ENCODE peak calls at places on chromosomes 7 and 10, in five cellular contexts. L, X, I, P and K are unnamed samples.

GRCh38 chr7:41113663-41114062 is 589.2 kb downstream of the INHBA start:
- DNase-seq in P (no peak), I (no peak), X (no peak), L (no peak), K (no peak)

GRCh38 chr7:20778063-20778721 is 8.5 kb downstream of the SP8 start:
- DNase-seq in P (peak), L (no peak), X (no peak), I (no peak), K (no peak)

GRCh38 chr7:26334171-26334570 is 42.5 kb downstream of the SNX10 start:
- DNase-seq in P (no peak), L (no peak), I (no peak), X (no peak), K (no peak)

GRCh38 chr7:86939197-86939814 is 120.1 kb downstream of the ELAPOR2 start:
- DNase-seq in L (peak), I (peak), P (peak), X (peak), K (no peak)

GRCh38 chr10:18699849-18700554 is 40.8 kb downstream of the ARL5B start:
- DNase-seq in X (no peak), I (no peak), P (no peak), L (no peak), K (no peak)

GRCh38 chr7:148916186-148916585 is 32.1 kb upstream of the EZH2 start:
- DNase-seq in L (peak), I (no peak), P (peak), X (no peak), K (no peak)

GRCh38 chr7:116966606-116967005 is 13.3 kb downstream of the ST7 start:
- DNase-seq in P (no peak), X (no peak), L (no peak), I (no peak), K (no peak)

GRCh38 chr10:99834410-99834809 is 52.0 kb downstream of the ABCC2 start:
- DNase-seq in X (peak), L (peak), I (peak), P (peak), K (no peak)

GRCh38 chr10:133100706-133101463 is 13.2 kb downstream of the ADGRA1 start:
- DNase-seq in P (no peak), L (no peak), I (no peak), X (no peak), K (no peak)

GRCh38 chr7:142745091-142745635 is 4.1 kb upstream of the PRSS1 start:
- DNase-seq in X (no peak), P (no peak), I (no peak), L (peak), K (no peak)

GRCh38 chr10:123994417-123995081 is 98.8 kb downstream of the CHST15 start:
- DNase-seq in P (peak), X (peak), I (peak), L (peak), K (peak)
- H3K4me3 ChIP-seq in P (no peak), X (peak), I (no peak), L (peak), K (peak)

GRCh38 chr7:155962191-155962967 is 150.1 kb upstream of the SHH start:
- DNase-seq in P (peak), X (peak), L (peak), I (peak), K (no peak)
- H3K4me3 ChIP-seq in P (no peak), X (peak), L (no peak), I (peak), K (no peak)

GRCh38 chr7:136138991-136139390 is 161.8 kb upstream of the MTPN start:
- DNase-seq in P (no peak), L (no peak), X (no peak), I (no peak), K (no peak)

GRCh38 chr7:136133491-136133990 is 156.4 kb upstream of the MTPN start:
- DNase-seq in X (no peak), P (no peak), L (peak), I (peak), K (no peak)

GRCh38 chr7:136134503-136134902 is 157.3 kb upstream of the MTPN start:
- DNase-seq in L (peak), I (peak), P (no peak), X (no peak), K (no peak)

GRCh38 chr7:136139392-136139791 is 162.2 kb upstream of the MTPN start:
- DNase-seq in I (no peak), X (no peak), P (no peak), L (no peak), K (no peak)

GRCh38 chr7:136136906-136137305 is 159.7 kb upstream of the MTPN start:
- DNase-seq in P (no peak), X (no peak), L (no peak), I (no peak), K (no peak)
- H3K4me3 ChIP-seq in P (no peak), X (no peak), L (no peak), I (no peak), K (no peak)

GRCh38 chr10:93456480-93456879 is 25.7 kb downstream of the MYOF start:
- DNase-seq in L (peak), I (no peak), P (no peak), X (no peak), K (no peak)
- H3K4me3 ChIP-seq in L (no peak), I (no peak), P (no peak), X (no peak), K (no peak)

DNA sequence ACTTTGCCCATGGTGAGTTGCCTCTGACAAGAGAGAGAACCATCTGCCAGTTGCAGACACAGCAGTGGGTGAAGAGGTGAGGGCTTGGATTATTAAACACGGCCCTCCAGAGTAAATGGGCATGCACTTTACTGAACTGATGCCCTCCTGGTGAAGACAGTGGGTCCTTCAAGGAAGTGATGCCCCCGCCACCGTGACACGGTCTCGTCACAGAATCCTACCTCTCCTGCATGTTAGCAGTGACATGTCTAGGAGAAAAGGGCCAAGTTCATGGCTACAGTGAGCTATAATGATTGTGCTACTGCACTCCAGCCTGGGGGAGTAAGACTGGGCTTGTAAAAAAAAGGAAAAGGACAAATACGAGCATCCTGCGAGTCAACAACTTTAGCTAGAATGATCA is 2.4 kb downstream of the BNIP3 start:
- DNase-seq in I (no peak), P (no peak), X (no peak), L (no peak), K (no peak)
- H3K4me3 ChIP-seq in I (peak), P (peak), X (no peak), L (peak), K (peak)

GRCh38 chr7:95608344-95609173 is 12.2 kb upstream of the PDK4 start:
- DNase-seq in I (peak), L (peak), P (peak), X (peak), K (peak)
- H3K4me3 ChIP-seq in I (no peak), L (no peak), P (no peak), X (no peak), K (peak)

GRCh38 chr7:43868181-43868580 is 1.1 kb downstream of the MRPS24 start:
- DNase-seq in P (no peak), X (no peak), I (no peak), L (no peak), K (no peak)
- H3K4me3 ChIP-seq in P (peak), X (peak), I (peak), L (peak), K (peak)

DNA sequence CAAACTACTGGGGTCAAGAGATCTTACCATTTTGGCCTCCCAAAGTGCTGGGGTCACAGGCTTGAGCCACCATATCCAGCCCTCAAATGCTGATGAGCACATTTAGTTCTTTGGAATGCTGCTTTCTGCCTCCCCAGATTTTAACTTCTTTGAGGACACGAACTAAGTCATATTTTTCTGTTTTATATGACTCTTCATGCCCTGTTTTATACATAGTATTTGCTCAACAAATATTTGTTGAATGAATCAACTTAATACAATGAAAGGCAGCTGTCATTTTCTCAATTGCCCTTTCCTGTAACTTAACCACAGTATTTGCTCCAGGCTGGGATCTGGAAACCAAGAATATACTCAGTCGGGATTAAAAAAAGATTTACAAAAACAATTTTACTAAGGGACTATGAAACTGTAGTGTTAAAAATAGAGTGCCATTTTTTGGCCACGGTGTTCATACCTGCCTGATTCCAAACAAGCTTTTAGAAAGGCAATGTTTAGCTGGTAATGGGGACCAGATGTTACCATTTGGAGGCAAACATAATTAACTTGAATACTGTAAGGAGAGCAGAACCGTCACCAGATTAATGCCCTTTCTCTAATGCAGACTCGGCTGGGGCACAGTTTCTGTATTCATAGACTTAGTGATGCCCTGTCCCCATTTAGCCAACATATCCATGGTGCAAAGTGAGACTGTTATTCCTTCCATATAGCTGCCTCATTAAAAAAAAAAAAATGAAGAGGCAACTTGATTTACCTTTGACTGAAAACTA is 117.6 kb downstream of the NRP1 start:
- DNase-seq in P (no peak), L (no peak), X (no peak), I (peak), K (no peak)
- H3K4me3 ChIP-seq in P (no peak), L (no peak), X (no peak), I (no peak), K (no peak)

GRCh38 chr10:119675483-119676170 is 24.4 kb downstream of the BAG3 start:
- DNase-seq in L (peak), X (no peak), I (no peak), P (no peak), K (no peak)

GRCh38 chr10:119677126-119677525 is 25.9 kb downstream of the BAG3 start:
- DNase-seq in I (no peak), X (no peak), L (no peak), P (no peak), K (no peak)

GRCh38 chr10:119680050-119680449 is 28.9 kb downstream of the BAG3 start:
- DNase-seq in X (peak), L (peak), I (peak), P (peak), K (no peak)

GRCh38 chr10:119679480-119679829 is 28.3 kb downstream of the BAG3 start:
- DNase-seq in L (no peak), X (no peak), P (no peak), I (no peak), K (no peak)

GRCh38 chr10:119677904-119678755 is 26.9 kb downstream of the BAG3 start:
- DNase-seq in I (no peak), X (no peak), P (no peak), L (peak), K (no peak)
- H3K4me3 ChIP-seq in I (no peak), X (no peak), P (no peak), L (no peak), K (no peak)

DNA sequence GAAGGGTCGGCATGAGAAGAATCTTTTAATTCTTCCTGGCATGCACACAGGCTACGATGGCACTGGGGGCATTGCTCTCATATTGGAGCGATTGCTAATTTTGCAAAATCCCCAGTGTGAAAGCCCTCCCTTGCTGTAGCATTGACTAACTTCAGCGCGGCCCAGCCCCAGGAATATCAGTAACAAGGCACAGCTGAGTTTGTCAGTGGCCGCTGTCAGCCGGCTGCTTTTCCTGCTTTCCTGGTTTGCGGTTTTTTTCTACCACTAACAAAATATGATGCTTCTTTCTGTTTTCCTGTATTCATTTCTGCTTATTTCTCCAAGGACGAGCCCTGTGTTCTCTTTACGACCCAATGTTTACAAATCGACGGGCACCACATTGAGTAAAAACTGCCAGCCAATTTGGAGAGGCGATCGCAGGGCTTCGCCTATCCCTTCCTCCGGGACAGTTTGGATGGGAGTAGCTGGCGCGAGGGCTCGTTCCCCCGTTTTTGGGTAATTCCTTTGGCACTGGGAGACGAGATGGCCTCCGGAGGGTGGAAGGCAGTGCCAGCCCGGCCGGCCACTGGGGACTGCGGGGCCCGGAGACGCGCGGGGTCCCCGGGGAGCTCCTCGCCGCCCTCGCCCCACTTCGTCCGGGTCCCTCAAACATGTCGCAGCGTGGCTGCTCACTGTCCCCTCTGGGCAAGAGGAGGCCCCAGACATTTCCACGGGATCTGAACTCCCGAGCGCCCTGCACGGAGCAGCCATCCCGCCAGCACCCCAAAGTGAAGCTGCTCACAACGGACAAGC is 949 bp downstream of the ADARB2 start:
- DNase-seq in X (no peak), I (no peak), L (no peak), P (no peak), K (no peak)
- H3K4me3 ChIP-seq in X (no peak), I (no peak), L (no peak), P (peak), K (peak)